ENCODE peak calls at places on chromosomes 4 and X, in eight cellular contexts. A is pancreas; B is naive thymus-derived CD4-positive, alpha-beta T cell; Z is effector memory CD4-positive, alpha-beta T cell; M is IMR-90; K is mammary epithelial cell; E is hepatocyte; G is HCT116. T is an unnamed sample. For H3K36me3 and H3K4me1, the result is how much of the 10 kb centered on the place peaks cover.

GRCh38 chrX:103254171-103254824 is 657 bp downstream of the TCEAL8 start:
- DNase-seq in M (peak), A (peak), K (peak), Z (peak), B (peak), G (peak), E (peak), T (peak)

GRCh38 chr4:2290974-2291704 is 29.2 kb upstream of the MXD4 start:
- DNase-seq in G (no peak), A (no peak), K (no peak), Z (peak), M (no peak), B (peak), E (peak), T (peak)

GRCh38 chr4:181007751-181008150 is 1235.5 kb upstream of the TENM3 start:
- DNase-seq in B (no peak), G (no peak), Z (no peak), K (no peak), M (no peak), E (no peak), A (no peak), T (no peak)

GRCh38 chr4:88027611-88028608 is 20.5 kb downstream of the PKD2 start:
- DNase-seq in M (peak), A (no peak), G (no peak), E (peak), Z (no peak), B (no peak), K (peak), T (no peak)

GRCh38 chrX:104310084-104310483 is 55.4 kb upstream of the ESX1 start:
- DNase-seq in M (peak), G (no peak), E (no peak), A (no peak), B (no peak), K (peak), Z (no peak), T (no peak)

GRCh38 chr4:39045791-39046221 is 13.6 kb upstream of the TMEM156 start:
- DNase-seq in G (no peak), A (no peak), Z (no peak), K (no peak), B (peak), E (no peak), M (peak), T (no peak)

GRCh38 chr4:22179124-22179874 is 230.7 kb upstream of the KCNIP4 start:
- DNase-seq in K (peak), B (no peak), G (no peak), A (no peak), Z (no peak), E (no peak), M (peak), T (no peak)

GRCh38 chr4:96602661-96603060 is 762.8 kb downstream of the PDHA2 start:
- DNase-seq in E (no peak), K (peak), Z (no peak), G (peak), B (no peak), M (no peak), A (no peak), T (no peak)

GRCh38 chrX:48785156-48785524 is 1.2 kb upstream of the GATA1 start:
- DNase-seq in G (no peak), B (no peak), E (no peak), K (no peak), A (no peak), M (no peak), Z (no peak), T (no peak)

GRCh38 chrX:133859860-133860259 is 125.5 kb downstream of the GPC3 start:
- DNase-seq in E (no peak), Z (no peak), B (no peak), A (no peak), M (peak), K (peak), G (no peak), T (no peak)

GRCh38 chr4:46648088-46648744 is 258.3 kb upstream of the GABRA2 start:
- DNase-seq in E (peak), K (peak), M (peak), A (no peak), B (no peak), Z (no peak), G (no peak), T (no peak)

GRCh38 chr4:143531368-143531767 is 17.9 kb downstream of the SMARCA5 start:
- DNase-seq in G (no peak), K (no peak), Z (no peak), B (no peak), M (peak), E (no peak), A (no peak), T (no peak)

GRCh38 chr4:56821394-56822263 is at the start of gene SPINK2:
- DNase-seq in B (peak), E (peak), K (no peak), Z (peak), A (peak), G (peak), M (no peak), T (peak)

GRCh38 chr4:82380344-82380743 is 6.6 kb upstream of the HNRNPD start:
- DNase-seq in K (peak), B (no peak), A (no peak), Z (no peak), E (no peak), G (peak), M (no peak), T (no peak)

GRCh38 chr4:82425478-82425877 is 4.8 kb downstream of the HNRNPDL start:
- DNase-seq in E (no peak), B (no peak), G (no peak), M (no peak), Z (no peak), A (no peak), K (no peak), T (no peak)

GRCh38 chrX:149131780-149132179 is 373.3 kb downstream of the IDS start:
- DNase-seq in G (no peak), M (no peak), A (no peak), K (peak), B (no peak), Z (no peak), E (no peak), T (no peak)

GRCh38 chr4:82988323-82988832 is 22.2 kb downstream of the LIN54 start:
- DNase-seq in Z (no peak), M (peak), B (no peak), E (no peak), K (no peak), G (no peak), A (no peak), T (no peak)

GRCh38 chr4:2936773-2937145 is 26.4 kb downstream of the NOP14 start:
- DNase-seq in Z (peak), B (no peak), M (peak), A (peak), G (no peak), K (peak), E (peak), T (no peak)

GRCh38 chrX:34147345-34147744 is 15.2 kb upstream of the FAM47A start:
- DNase-seq in G (no peak), K (no peak), M (no peak), Z (no peak), B (no peak), E (no peak), A (no peak), T (no peak)

GRCh38 chr4:124483043-124483906 is 229.3 kb downstream of the ANKRD50 start:
- DNase-seq in B (no peak), G (no peak), M (peak), K (no peak), A (peak), Z (no peak), E (peak), T (no peak)

GRCh38 chr4:85486425-85487101 is 11.6 kb downstream of the ARHGAP24 start:
- DNase-seq in K (no peak), Z (no peak), G (no peak), E (peak), A (no peak), B (no peak), M (no peak), T (no peak)

GRCh38 chrX:121570072-121570841 is 522.8 kb downstream of the GLUD2 start:
- DNase-seq in Z (no peak), B (no peak), M (no peak), E (no peak), K (peak), G (no peak), A (peak), T (no peak)

GRCh38 chrX:103831342-103831802 is 685 bp downstream of the RAB9B start:
- DNase-seq in G (no peak), Z (no peak), M (no peak), K (no peak), A (no peak), E (peak), B (no peak), T (no peak)

GRCh38 chr4:2497931-2498330 is 29.0 kb downstream of the RNF4 start:
- DNase-seq in G (no peak), B (no peak), Z (no peak), E (no peak), M (no peak), A (no peak), K (no peak), T (no peak)

GRCh38 chr4:7852568-7853185 is 87.0 kb downstream of the AFAP1 start:
- DNase-seq in Z (no peak), M (no peak), E (no peak), B (no peak), K (peak), G (no peak), A (peak), T (no peak)

GRCh38 chrX:12567857-12568256 is 223.4 kb upstream of the PRPS2 start:
- DNase-seq in B (no peak), K (no peak), M (peak), Z (no peak), A (no peak), G (no peak), E (no peak), T (no peak)

GRCh38 chrX:34467437-34467836 is 189.6 kb downstream of the TMEM47 start:
- DNase-seq in B (no peak), Z (no peak), G (no peak), E (no peak), A (no peak), K (peak), M (no peak), T (no peak)

GRCh38 chr4:140170299-140170698 is 16.3 kb upstream of the MAML3 start:
- DNase-seq in B (no peak), A (no peak), M (no peak), K (no peak), G (no peak), Z (no peak), E (no peak), T (no peak)

GRCh38 chrX:153989971-153990655 is 17.6 kb downstream of the TMEM187 start:
- DNase-seq in A (no peak), M (no peak), K (no peak), B (peak), E (no peak), Z (no peak), G (no peak), T (peak)

GRCh38 chr4:5141802-5142201 is 90.5 kb downstream of the STK32B start:
- DNase-seq in A (no peak), K (no peak), G (no peak), B (no peak), E (no peak), M (no peak), Z (no peak), T (no peak)

GRCh38 chr4:106996490-106996889 is 39.6 kb downstream of the DKK2 start:
- DNase-seq in Z (no peak), G (no peak), B (no peak), K (no peak), M (no peak), A (no peak), E (no peak), T (no peak)

GRCh38 chr4:3179126-3179706 is 69.7 kb upstream of the MSANTD1 start:
- DNase-seq in Z (no peak), B (no peak), G (no peak), E (peak), M (peak), K (no peak), A (no peak), T (no peak)

GRCh38 chr4:17535906-17536305 is 20.9 kb downstream of the CLRN2 start:
- DNase-seq in M (no peak), B (no peak), E (no peak), G (peak), Z (no peak), A (no peak), K (no peak), T (no peak)

GRCh38 chrX:130139474-130140201 is 26.0 kb downstream of the AIFM1 start:
- DNase-seq in G (no peak), E (no peak), B (no peak), Z (no peak), A (no peak), K (no peak), M (no peak), T (no peak)

GRCh38 chr4:54971474-54971950 is 153.9 kb downstream of the KDR start:
- DNase-seq in M (peak), B (peak), Z (no peak), G (peak), E (peak), A (no peak), K (peak), T (no peak)

GRCh38 chr4:10647811-10648210 is 36.8 kb downstream of the CLNK start:
- DNase-seq in M (peak), B (no peak), G (no peak), E (no peak), A (no peak), Z (no peak), K (peak), T (no peak)

DNA sequence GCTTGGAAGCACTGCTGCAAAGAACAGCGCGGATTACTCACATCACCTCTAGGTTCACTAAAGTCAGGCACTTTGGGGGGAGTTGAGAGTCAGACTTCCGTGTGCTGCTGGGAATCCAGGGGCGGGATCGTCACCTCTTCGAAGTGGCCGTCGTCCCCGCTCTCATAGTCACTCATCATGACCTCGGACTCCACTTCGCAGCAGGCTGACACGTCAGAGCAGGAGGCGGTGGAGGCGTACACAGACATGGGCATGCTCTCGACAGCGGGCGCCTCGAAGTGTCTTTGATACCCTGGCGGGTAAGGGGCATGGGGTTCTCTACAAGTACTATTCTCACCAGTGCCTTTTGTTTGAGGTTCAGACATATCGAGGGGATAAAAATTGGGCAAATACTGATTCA is 33.1 kb upstream of the MTNR1A start:
- DNase-seq in A (no peak), K (no peak), M (no peak), Z (no peak), B (no peak), G (no peak), E (no peak), T (no peak)
- H3K36me3 ChIP-seq in A (under half), K (half or more), M (half or more), Z (under half), B (under half), G (half or more), E (under half), T (under half)

GRCh38 chr4:105598787-105599186 is 46.4 kb downstream of the ARHGEF38 start:
- DNase-seq in A (no peak), E (peak), B (no peak), K (peak), Z (no peak), G (no peak), M (no peak), T (no peak)

GRCh38 chr4:105598044-105598443 is 45.6 kb downstream of the ARHGEF38 start:
- DNase-seq in M (no peak), A (no peak), K (no peak), Z (no peak), G (no peak), E (no peak), B (no peak), T (no peak)

GRCh38 chr4:105599475-105599874 is 47.1 kb downstream of the ARHGEF38 start:
- DNase-seq in M (no peak), Z (no peak), A (no peak), E (no peak), B (no peak), K (no peak), G (no peak), T (no peak)

GRCh38 chr4:105594094-105595010 is 41.9 kb downstream of the ARHGEF38 start:
- DNase-seq in E (peak), A (no peak), B (no peak), M (no peak), G (no peak), K (peak), Z (no peak), T (no peak)

DNA sequence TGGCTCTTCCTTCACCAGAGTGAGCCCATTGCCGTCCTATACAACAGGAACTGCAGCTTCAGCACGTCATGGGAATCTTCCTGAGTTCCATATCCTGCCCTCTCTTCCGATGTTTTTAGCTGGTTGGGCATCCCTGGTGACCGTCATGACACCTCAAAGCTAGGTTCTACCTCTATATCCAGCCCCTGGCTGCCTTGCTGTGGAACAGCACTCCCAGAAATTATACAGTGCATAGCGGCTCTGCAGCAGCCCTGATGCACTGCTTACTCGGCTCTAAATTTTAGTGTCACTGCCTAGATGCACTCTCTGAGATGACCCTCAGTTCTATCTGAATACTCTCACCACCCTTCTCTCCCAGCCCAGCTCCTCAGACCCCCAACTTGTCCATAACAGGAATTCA is 44.3 kb downstream of the ARHGEF38 start:
- DNase-seq in E (no peak), B (no peak), Z (no peak), K (no peak), M (no peak), G (no peak), A (no peak), T (no peak)
- H3K4me3 ChIP-seq in E (no peak), B (no peak), Z (no peak), K (no peak), M (no peak), G (no peak), A (no peak), T (no peak)

GRCh38 chrX:78140206-78140605 is 756 bp upstream of the TAF9B start:
- DNase-seq in G (no peak), K (no peak), Z (no peak), M (no peak), A (no peak), B (no peak), E (no peak), T (no peak)
- H3K4me1 ChIP-seq in G (under half), K (under half), Z (under half), M (under half), A (under half), B (under half), E (under half), T (under half)

DNA sequence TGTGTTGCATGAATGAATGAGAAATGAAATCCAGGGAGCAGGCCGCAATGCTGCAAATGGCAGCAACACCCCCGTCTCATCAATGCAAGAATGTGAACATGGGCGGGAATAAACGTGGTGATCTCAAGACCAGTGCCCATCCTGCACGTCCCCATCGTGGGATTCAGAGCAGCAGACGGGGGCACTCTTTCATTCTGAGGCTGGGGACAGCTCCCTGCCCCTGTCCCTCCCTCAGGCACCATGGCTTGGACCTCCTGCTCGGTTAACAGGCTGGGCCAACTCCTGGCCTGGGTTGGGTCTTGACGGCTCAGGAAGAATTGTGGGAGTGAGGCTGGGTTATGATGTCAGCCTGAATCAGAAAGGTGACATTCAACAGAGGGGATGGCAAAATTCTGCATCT is 78.9 kb downstream of the NSUN7 start:
- DNase-seq in E (no peak), G (no peak), Z (no peak), A (no peak), M (no peak), K (no peak), B (no peak), T (no peak)
- H3K36me3 ChIP-seq in E (under half), G (under half), Z (under half), A (under half), M (under half), K (under half), B (under half), T (under half)

DNA sequence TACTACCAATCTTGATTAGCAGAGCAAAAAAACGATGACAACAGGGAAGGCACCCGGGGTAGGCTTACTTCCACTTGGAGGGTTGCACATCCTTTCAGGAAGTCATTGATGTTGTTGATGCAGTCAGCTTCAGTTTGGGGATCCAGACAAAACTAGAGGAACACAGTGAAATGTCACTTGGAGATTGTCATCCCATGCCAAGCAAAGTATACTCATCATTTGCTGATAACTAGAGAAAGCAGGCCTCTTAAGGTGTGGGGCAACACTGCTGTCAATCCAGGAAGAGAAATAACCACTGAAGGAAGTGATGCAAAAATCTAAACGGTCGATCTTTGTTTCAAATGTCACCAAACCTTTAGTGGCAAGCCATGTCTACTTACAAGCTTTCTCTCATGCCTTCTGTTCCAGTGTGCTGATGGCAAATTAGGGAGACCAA is 1.4 kb downstream of the ARHGEF6 start:
- DNase-seq in K (no peak), Z (no peak), B (peak), G (no peak), E (no peak), A (no peak), M (no peak), T (peak)
- H3K4me3 ChIP-seq in K (no peak), Z (peak), B (peak), G (no peak), E (no peak), A (no peak), M (no peak), T (peak)

DNA sequence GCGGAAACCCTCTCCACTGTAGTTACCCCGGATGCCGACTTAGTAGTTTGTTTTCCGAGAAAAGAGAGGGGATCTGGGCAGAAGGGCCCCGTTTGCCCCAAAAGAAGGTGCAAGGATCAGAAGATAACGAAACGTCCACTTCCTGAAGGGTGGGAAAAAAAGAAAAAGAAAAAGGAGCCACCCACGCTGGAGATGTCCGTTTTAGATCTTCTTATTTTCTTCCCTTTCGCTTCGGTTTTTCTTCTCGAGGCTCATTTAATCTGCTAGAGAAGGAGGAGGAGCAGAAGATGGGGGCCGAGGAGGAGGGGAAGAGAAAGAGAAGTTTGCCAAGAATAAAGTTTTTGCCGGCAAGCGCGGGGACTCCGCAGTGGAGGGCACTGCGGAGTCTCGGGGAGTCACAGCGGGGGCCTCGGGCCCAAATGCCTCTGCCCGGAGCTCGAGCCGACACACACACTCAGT is 490 bp downstream of the LEF1 start:
- DNase-seq in B (peak), Z (no peak), G (no peak), E (no peak), M (peak), K (no peak), A (no peak), T (no peak)
- H3K4me1 ChIP-seq in B (under half), Z (under half), G (under half), E (under half), M (under half), K (under half), A (under half), T (under half)